ENCODE peak calls at places on chromosomes 16 and 17, in seven cellular contexts. One of them, this sample, is unnamed.

GRCh38 chr16:14494396-14494795 is 135.7 kb downstream of the PARN start:
- ATAC-seq in body of pancreas: no peak
- ATAC-seq in gastrocnemius medialis: no peak
- ATAC-seq in A549: peak; percentile 20
- ATAC-seq in K562: no peak
- ATAC-seq in HepG2: no peak
- ATAC-seq in right lobe of liver: no peak
- ATAC-seq in this sample: no peak

GRCh38 chr17:79211061-79211770 is 136.6 kb downstream of the ENGASE start:
- ATAC-seq in body of pancreas: no peak
- ATAC-seq in gastrocnemius medialis: no peak
- ATAC-seq in A549: no peak
- ATAC-seq in K562: no peak
- ATAC-seq in HepG2: no peak
- ATAC-seq in right lobe of liver: no peak
- ATAC-seq in this sample: no peak

GRCh38 chr17:47821424-47822379 is at the start of gene OSBPL7:
- ATAC-seq in body of pancreas: peak; percentile 96
- ATAC-seq in gastrocnemius medialis: peak; percentile 79
- ATAC-seq in A549: peak; percentile 92
- ATAC-seq in K562: peak; percentile 98
- ATAC-seq in HepG2: peak; percentile 96
- ATAC-seq in right lobe of liver: peak; percentile 85
- ATAC-seq in this sample: peak; percentile 83

GRCh38 chr17:47700471-47701449 is 6.8 kb downstream of the TBKBP1 start:
- ATAC-seq in body of pancreas: no peak
- ATAC-seq in gastrocnemius medialis: no peak
- ATAC-seq in A549: no peak
- ATAC-seq in K562: no peak
- ATAC-seq in HepG2: no peak
- ATAC-seq in right lobe of liver: no peak
- ATAC-seq in this sample: no peak

GRCh38 chr17:36182176-36183000 is 6.0 kb upstream of the TBC1D3B start:
- ATAC-seq in body of pancreas: peak; percentile 13
- ATAC-seq in gastrocnemius medialis: peak; percentile 34
- ATAC-seq in A549: peak; percentile 45
- ATAC-seq in K562: no peak
- ATAC-seq in HepG2: peak; percentile 17
- ATAC-seq in right lobe of liver: peak; percentile 48
- ATAC-seq in this sample: peak; percentile 41

GRCh38 chr16:19822534-19822933 is 62.1 kb downstream of the GPRC5B start:
- ATAC-seq in body of pancreas: no peak
- ATAC-seq in gastrocnemius medialis: no peak
- ATAC-seq in A549: peak; percentile 30
- ATAC-seq in K562: no peak
- ATAC-seq in HepG2: no peak
- ATAC-seq in right lobe of liver: no peak
- ATAC-seq in this sample: no peak

GRCh38 chr16:85994492-85995433 is 95.8 kb downstream of the IRF8 start:
- ATAC-seq in body of pancreas: no peak
- ATAC-seq in gastrocnemius medialis: no peak
- ATAC-seq in A549: no peak
- ATAC-seq in K562: no peak
- ATAC-seq in HepG2: no peak
- ATAC-seq in right lobe of liver: no peak
- ATAC-seq in this sample: no peak

GRCh38 chr16:27463741-27464662 is 62.0 kb downstream of the IL21R start:
- ATAC-seq in body of pancreas: no peak
- ATAC-seq in gastrocnemius medialis: no peak
- ATAC-seq in A549: no peak
- ATAC-seq in K562: no peak
- ATAC-seq in HepG2: no peak
- ATAC-seq in right lobe of liver: no peak
- ATAC-seq in this sample: no peak

GRCh38 chr17:81346908-81347349 is 48.3 kb upstream of the BAHCC1 start:
- ATAC-seq in body of pancreas: no peak
- ATAC-seq in gastrocnemius medialis: no peak
- ATAC-seq in A549: peak; percentile 0
- ATAC-seq in K562: no peak
- ATAC-seq in HepG2: peak; percentile 10
- ATAC-seq in right lobe of liver: no peak
- ATAC-seq in this sample: no peak

GRCh38 chr16:12186774-12187335 is 210.3 kb downstream of the SNX29 start:
- ATAC-seq in body of pancreas: no peak
- ATAC-seq in gastrocnemius medialis: no peak
- ATAC-seq in A549: no peak
- ATAC-seq in K562: no peak
- ATAC-seq in HepG2: peak; percentile 24
- ATAC-seq in right lobe of liver: peak; percentile 91
- ATAC-seq in this sample: no peak

GRCh38 chr16:87582221-87582965 is 19.9 kb upstream of the JPH3 start:
- ATAC-seq in body of pancreas: peak; percentile 52
- ATAC-seq in gastrocnemius medialis: peak; percentile 63
- ATAC-seq in A549: peak; percentile 77
- ATAC-seq in K562: no peak
- ATAC-seq in HepG2: peak; percentile 55
- ATAC-seq in right lobe of liver: peak; percentile 64
- ATAC-seq in this sample: peak; percentile 88

GRCh38 chr16:716250-716607 is 1.3 kb downstream of the METRN start:
- ATAC-seq in body of pancreas: peak; percentile 17
- ATAC-seq in gastrocnemius medialis: no peak
- ATAC-seq in A549: no peak
- ATAC-seq in K562: no peak
- ATAC-seq in HepG2: peak; percentile 40
- ATAC-seq in right lobe of liver: peak; percentile 62
- ATAC-seq in this sample: no peak

GRCh38 chr16:11411059-11411550 is 65.8 kb downstream of the RMI2 start:
- ATAC-seq in body of pancreas: no peak
- ATAC-seq in gastrocnemius medialis: no peak
- ATAC-seq in A549: peak; percentile 9
- ATAC-seq in K562: no peak
- ATAC-seq in HepG2: no peak
- ATAC-seq in right lobe of liver: no peak
- ATAC-seq in this sample: no peak

GRCh38 chr17:28705728-28706334 is 5.9 kb downstream of the PROCA1 start:
- ATAC-seq in body of pancreas: no peak
- ATAC-seq in gastrocnemius medialis: no peak
- ATAC-seq in A549: peak; percentile 1
- ATAC-seq in K562: no peak
- ATAC-seq in HepG2: no peak
- ATAC-seq in right lobe of liver: no peak
- ATAC-seq in this sample: no peak

GRCh38 chr17:64091571-64091970 is 38.4 kb downstream of the ERN1 start:
- ATAC-seq in body of pancreas: no peak
- ATAC-seq in gastrocnemius medialis: no peak
- ATAC-seq in A549: no peak
- ATAC-seq in K562: no peak
- ATAC-seq in HepG2: no peak
- ATAC-seq in right lobe of liver: no peak
- ATAC-seq in this sample: no peak

GRCh38 chr17:62109378-62109902 is 44.4 kb upstream of the MED13 start:
- ATAC-seq in body of pancreas: peak; percentile 97
- ATAC-seq in gastrocnemius medialis: no peak
- ATAC-seq in A549: peak; percentile 99
- ATAC-seq in K562: peak; percentile 100
- ATAC-seq in HepG2: peak; percentile 99
- ATAC-seq in right lobe of liver: peak; percentile 99
- ATAC-seq in this sample: no peak

GRCh38 chr16:85360323-85361277 is 248.3 kb upstream of the CIBAR2 start:
- ATAC-seq in body of pancreas: peak; percentile 69
- ATAC-seq in gastrocnemius medialis: peak; percentile 85
- ATAC-seq in A549: no peak
- ATAC-seq in K562: no peak
- ATAC-seq in HepG2: no peak
- ATAC-seq in right lobe of liver: peak; percentile 43
- ATAC-seq in this sample: no peak

GRCh38 chr16:50497592-50497991 is 50.6 kb upstream of the NKD1 start:
- ATAC-seq in body of pancreas: no peak
- ATAC-seq in gastrocnemius medialis: no peak
- ATAC-seq in A549: no peak
- ATAC-seq in K562: no peak
- ATAC-seq in HepG2: peak; percentile 28
- ATAC-seq in right lobe of liver: no peak
- ATAC-seq in this sample: no peak

GRCh38 chr17:42564815-42565522 is 1.9 kb upstream of the MLX start:
- ATAC-seq in body of pancreas: no peak
- ATAC-seq in gastrocnemius medialis: no peak
- ATAC-seq in A549: no peak
- ATAC-seq in K562: no peak
- ATAC-seq in HepG2: peak; percentile 54
- ATAC-seq in right lobe of liver: peak; percentile 11
- ATAC-seq in this sample: no peak

GRCh38 chr17:42562845-42563509 is 1.0 kb downstream of the COASY start:
- ATAC-seq in body of pancreas: no peak
- ATAC-seq in gastrocnemius medialis: no peak
- ATAC-seq in A549: no peak
- ATAC-seq in K562: no peak
- ATAC-seq in HepG2: peak; percentile 0
- ATAC-seq in right lobe of liver: no peak
- ATAC-seq in this sample: no peak

GRCh38 chr17:42561908-42562844 is at the start of gene COASY:
- ATAC-seq in body of pancreas: peak; percentile 85
- ATAC-seq in gastrocnemius medialis: peak; percentile 86
- ATAC-seq in A549: peak; percentile 85
- ATAC-seq in K562: peak; percentile 77
- ATAC-seq in HepG2: peak; percentile 56
- ATAC-seq in right lobe of liver: peak; percentile 69
- ATAC-seq in this sample: peak; percentile 81

GRCh38 chr17:42563950-42564349 is 2.0 kb downstream of the COASY start:
- ATAC-seq in body of pancreas: no peak
- ATAC-seq in gastrocnemius medialis: no peak
- ATAC-seq in A549: no peak
- ATAC-seq in K562: no peak
- ATAC-seq in HepG2: no peak
- ATAC-seq in right lobe of liver: no peak
- ATAC-seq in this sample: no peak

GRCh38 chr17:42563543-42563942 is 1.6 kb downstream of the COASY start:
- ATAC-seq in body of pancreas: no peak
- ATAC-seq in gastrocnemius medialis: no peak
- ATAC-seq in A549: no peak
- ATAC-seq in K562: no peak
- ATAC-seq in HepG2: no peak
- ATAC-seq in right lobe of liver: no peak
- ATAC-seq in this sample: no peak
- TF ChIP-seq CTCF in body of pancreas: peak; percentile 3
- TF ChIP-seq CTCF in gastrocnemius medialis: no peak
- TF ChIP-seq CTCF in A549: no peak
- TF ChIP-seq CTCF in K562: no peak
- TF ChIP-seq CTCF in HepG2: no peak
- TF ChIP-seq CTCF in right lobe of liver: no peak
- TF ChIP-seq CTCF in this sample: no peak

GRCh38 chr17:74893936-74894671 is 671 bp upstream of the FADS6 start:
- ATAC-seq in body of pancreas: no peak
- ATAC-seq in gastrocnemius medialis: no peak
- ATAC-seq in A549: no peak
- ATAC-seq in K562: no peak
- ATAC-seq in HepG2: peak; percentile 33
- ATAC-seq in right lobe of liver: peak; percentile 4
- ATAC-seq in this sample: no peak
- H3K4me3 ChIP-seq in body of pancreas: no peak overlapping the region
- H3K4me3 ChIP-seq in gastrocnemius medialis: peak overlapping the region; percentile 8
- H3K4me3 ChIP-seq in A549: peak overlapping the region; percentile 40
- H3K4me3 ChIP-seq in K562: no peak overlapping the region
- H3K4me3 ChIP-seq in HepG2: peak overlapping the region; percentile 26
- H3K4me3 ChIP-seq in right lobe of liver: peak overlapping the region; percentile 56
- H3K4me3 ChIP-seq in this sample: peak overlapping the region; percentile 43

GRCh38 chr17:7263071-7263800 is 958 bp upstream of the CLDN7 start:
- ATAC-seq in body of pancreas: peak; percentile 3
- ATAC-seq in gastrocnemius medialis: no peak
- ATAC-seq in A549: peak; percentile 22
- ATAC-seq in K562: peak; percentile 92
- ATAC-seq in HepG2: no peak
- ATAC-seq in right lobe of liver: no peak
- ATAC-seq in this sample: peak; percentile 26

GRCh38 chr17:7263801-7264078 is 1.5 kb upstream of the CLDN7 start:
- ATAC-seq in body of pancreas: no peak
- ATAC-seq in gastrocnemius medialis: no peak
- ATAC-seq in A549: peak; percentile 7
- ATAC-seq in K562: peak; percentile 29
- ATAC-seq in HepG2: no peak
- ATAC-seq in right lobe of liver: no peak
- ATAC-seq in this sample: no peak

GRCh38 chr17:7260601-7261376 is 1.5 kb downstream of the CLDN7 start:
- ATAC-seq in body of pancreas: peak; percentile 64
- ATAC-seq in gastrocnemius medialis: no peak
- ATAC-seq in A549: no peak
- ATAC-seq in K562: no peak
- ATAC-seq in HepG2: no peak
- ATAC-seq in right lobe of liver: peak; percentile 84
- ATAC-seq in this sample: peak; percentile 56

GRCh38 chr17:7261377-7262191 is 694 bp downstream of the CLDN7 start:
- ATAC-seq in body of pancreas: peak; percentile 22
- ATAC-seq in gastrocnemius medialis: peak; percentile 16
- ATAC-seq in A549: no peak
- ATAC-seq in K562: no peak
- ATAC-seq in HepG2: no peak
- ATAC-seq in right lobe of liver: peak; percentile 5
- ATAC-seq in this sample: peak; percentile 14

DNA sequence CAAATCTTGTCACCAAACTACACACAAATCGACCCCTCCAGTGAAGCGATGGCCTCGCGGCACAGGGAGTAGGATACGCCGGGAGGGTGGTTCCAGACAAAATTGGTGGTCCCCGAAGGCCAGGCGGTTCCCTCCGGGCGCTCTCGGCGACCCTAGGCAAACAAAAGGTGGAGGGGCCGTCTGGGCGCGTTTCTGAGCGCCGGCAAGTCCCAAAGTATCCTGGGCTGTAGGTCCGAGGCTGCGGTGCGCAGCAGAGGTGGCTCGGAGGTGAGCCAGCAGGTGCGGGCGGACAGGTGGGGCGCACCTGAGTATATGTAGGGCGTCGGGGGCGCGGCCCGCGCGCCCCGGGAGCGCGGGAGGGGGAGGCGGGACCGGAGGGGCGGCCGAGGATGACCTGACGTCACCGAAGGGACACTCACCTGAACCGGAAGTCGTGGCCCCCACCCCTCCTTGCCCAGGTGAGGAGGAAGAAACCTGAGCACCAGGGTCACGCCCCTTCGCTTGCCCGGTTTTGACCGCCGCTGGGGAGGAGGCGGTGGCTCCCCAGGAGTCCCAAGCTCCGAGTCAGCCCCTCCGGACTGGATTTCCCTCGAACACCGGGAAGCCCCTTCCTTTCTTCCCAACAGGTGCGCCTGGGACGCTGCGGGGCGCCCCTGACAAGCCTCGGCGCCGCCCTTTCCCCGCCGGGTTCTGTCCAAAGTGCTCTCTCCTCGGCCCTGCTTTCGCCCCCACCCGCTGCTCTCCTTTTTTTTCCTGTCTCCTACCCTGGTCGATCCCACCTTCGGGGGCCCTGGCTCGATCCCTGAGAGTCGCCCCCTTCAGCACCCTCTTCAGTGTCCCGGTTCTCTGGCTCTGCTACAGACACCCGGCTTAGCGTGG is at the start of gene CLDN7:
- ATAC-seq in body of pancreas: peak; percentile 83
- ATAC-seq in gastrocnemius medialis: no peak
- ATAC-seq in A549: no peak
- ATAC-seq in K562: peak; percentile 10
- ATAC-seq in HepG2: no peak
- ATAC-seq in right lobe of liver: no peak
- ATAC-seq in this sample: no peak
- TF ChIP-seq POLR2A in body of pancreas: peak; percentile 97
- TF ChIP-seq POLR2A in gastrocnemius medialis: no peak
- TF ChIP-seq POLR2A in A549: no peak
- TF ChIP-seq POLR2A in K562: no peak
- TF ChIP-seq POLR2A in HepG2: no peak
- TF ChIP-seq POLR2A in right lobe of liver: peak; percentile 49
- TF ChIP-seq POLR2A in this sample: no peak

GRCh38 chr17:17496189-17497064 is at the start of gene RASD1:
- ATAC-seq in body of pancreas: peak; percentile 90
- ATAC-seq in gastrocnemius medialis: peak; percentile 69
- ATAC-seq in A549: peak; percentile 90
- ATAC-seq in K562: peak; percentile 96
- ATAC-seq in HepG2: peak; percentile 86
- ATAC-seq in right lobe of liver: peak; percentile 91
- ATAC-seq in this sample: peak; percentile 94
- TF ChIP-seq CTCF in body of pancreas: peak; percentile 56
- TF ChIP-seq CTCF in gastrocnemius medialis: peak; percentile 99
- TF ChIP-seq CTCF in A549: peak; percentile 98
- TF ChIP-seq CTCF in K562: peak; percentile 72
- TF ChIP-seq CTCF in HepG2: peak; percentile 81
- TF ChIP-seq CTCF in right lobe of liver: peak; percentile 97
- TF ChIP-seq CTCF in this sample: peak; percentile 96

This sample was measured in gastroesophageal sphincter.